ENCODE peak calls at places on chromosomes 11 and 22, in eight cellular contexts. R, C, N, W, A, K, G and F are unnamed samples. For H3K36me3, the result is how much of the 10 kb centered on the place peaks cover.

GRCh38 chr11:115676768-115677167 is 172.6 kb upstream of the CADM1 start:
- DNase-seq in R (peak), C (no peak), N (no peak), W (no peak), A (no peak), K (peak), G (no peak), F (no peak)

GRCh38 chr11:848380-848931 is 5.8 kb downstream of the TSPAN4 start:
- DNase-seq in R (no peak), C (peak), N (peak), W (peak), A (no peak), K (peak), G (peak), F (peak)

GRCh38 chr11:63251312-63251711 is 7.9 kb upstream of the SLC22A25 start:
- DNase-seq in R (no peak), C (no peak), N (no peak), W (no peak), A (no peak), K (no peak), G (no peak), F (no peak)

GRCh38 chr11:110087820-110088534 is 5.2 kb upstream of the ZC3H12C start:
- DNase-seq in R (peak), C (no peak), N (no peak), W (no peak), A (no peak), K (peak), G (no peak), F (no peak)

GRCh38 chr11:114738954-114739353 is 60.6 kb downstream of the NXPE2 start:
- DNase-seq in R (peak), C (no peak), N (peak), W (no peak), A (no peak), K (peak), G (peak), F (no peak)

GRCh38 chr11:93685196-93685595 is 23.7 kb downstream of the CEP295 start:
- DNase-seq in R (no peak), C (no peak), N (no peak), W (no peak), A (no peak), K (no peak), G (no peak), F (no peak)

GRCh38 chr22:18031670-18032454 is 7.5 kb upstream of the MICAL3 start:
- DNase-seq in R (peak), C (no peak), N (no peak), W (no peak), A (peak), K (peak), G (no peak), F (no peak)

GRCh38 chr11:92473736-92474135 is 249.1 kb downstream of the FAT3 start:
- DNase-seq in R (peak), C (no peak), N (no peak), W (no peak), A (no peak), K (peak), G (no peak), F (no peak)

GRCh38 chr11:68934666-68935065 is 31.0 kb downstream of the IGHMBP2 start:
- DNase-seq in R (no peak), C (no peak), N (no peak), W (no peak), A (no peak), K (no peak), G (no peak), F (no peak)

GRCh38 chr11:68935066-68935465 is 31.4 kb downstream of the IGHMBP2 start:
- DNase-seq in R (no peak), C (no peak), N (no peak), W (no peak), A (no peak), K (no peak), G (no peak), F (no peak)

GRCh38 chr11:68936358-68936636 is 32.6 kb downstream of the IGHMBP2 start:
- DNase-seq in R (no peak), C (no peak), N (no peak), W (no peak), A (no peak), K (no peak), G (no peak), F (no peak)

GRCh38 chr11:68936676-68937620 is 33.3 kb downstream of the IGHMBP2 start:
- DNase-seq in R (no peak), C (no peak), N (no peak), W (no peak), A (no peak), K (no peak), G (no peak), F (no peak)

DNA sequence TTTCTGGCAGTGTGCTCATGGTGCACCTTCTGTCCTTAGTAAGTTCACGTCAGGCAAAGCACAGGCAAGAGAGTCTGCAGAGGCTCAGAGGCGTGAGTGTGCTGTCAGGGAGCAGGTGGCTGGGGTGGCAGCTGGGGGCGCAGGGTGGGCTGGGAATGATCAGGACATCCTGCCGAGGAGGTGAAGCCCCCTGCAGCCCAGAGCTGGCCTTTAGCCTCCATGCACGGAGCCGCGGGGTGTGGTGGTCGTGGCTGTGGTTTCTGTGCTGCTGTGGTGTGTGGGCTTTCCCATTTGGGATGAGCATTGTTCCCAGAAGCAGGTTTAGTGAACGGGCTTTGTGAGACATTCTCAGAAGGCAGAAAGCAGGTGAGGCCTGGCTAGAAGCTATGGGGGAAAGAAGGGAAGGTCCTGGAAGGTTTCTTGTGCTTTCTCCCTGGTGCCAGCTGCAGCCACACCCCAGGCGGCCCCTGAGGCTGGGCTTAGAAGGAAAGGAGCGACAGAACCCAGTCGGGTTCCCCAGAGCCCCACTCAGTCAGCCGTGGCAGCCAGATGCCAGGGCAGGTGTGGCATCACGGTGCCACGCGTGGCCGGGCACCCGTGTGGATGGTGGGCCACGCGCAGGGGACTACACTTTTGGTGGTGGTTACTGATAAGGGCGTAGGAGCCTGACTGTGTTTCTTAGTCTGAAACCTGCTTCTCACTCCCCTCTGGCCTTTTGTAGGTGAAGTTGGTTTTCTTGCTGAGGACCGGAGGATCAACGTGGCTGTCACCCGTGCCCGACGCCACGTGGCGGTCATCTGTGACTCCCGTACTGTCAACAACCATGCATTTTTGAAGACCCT is 32.0 kb downstream of the IGHMBP2 start:
- DNase-seq in R (no peak), C (no peak), N (no peak), W (no peak), A (no peak), K (no peak), G (no peak), F (no peak)
- H3K36me3 ChIP-seq in R (under half), C (under half), N (under half), W (half or more), A (under half), K (under half), G (under half), F (under half)

DNA sequence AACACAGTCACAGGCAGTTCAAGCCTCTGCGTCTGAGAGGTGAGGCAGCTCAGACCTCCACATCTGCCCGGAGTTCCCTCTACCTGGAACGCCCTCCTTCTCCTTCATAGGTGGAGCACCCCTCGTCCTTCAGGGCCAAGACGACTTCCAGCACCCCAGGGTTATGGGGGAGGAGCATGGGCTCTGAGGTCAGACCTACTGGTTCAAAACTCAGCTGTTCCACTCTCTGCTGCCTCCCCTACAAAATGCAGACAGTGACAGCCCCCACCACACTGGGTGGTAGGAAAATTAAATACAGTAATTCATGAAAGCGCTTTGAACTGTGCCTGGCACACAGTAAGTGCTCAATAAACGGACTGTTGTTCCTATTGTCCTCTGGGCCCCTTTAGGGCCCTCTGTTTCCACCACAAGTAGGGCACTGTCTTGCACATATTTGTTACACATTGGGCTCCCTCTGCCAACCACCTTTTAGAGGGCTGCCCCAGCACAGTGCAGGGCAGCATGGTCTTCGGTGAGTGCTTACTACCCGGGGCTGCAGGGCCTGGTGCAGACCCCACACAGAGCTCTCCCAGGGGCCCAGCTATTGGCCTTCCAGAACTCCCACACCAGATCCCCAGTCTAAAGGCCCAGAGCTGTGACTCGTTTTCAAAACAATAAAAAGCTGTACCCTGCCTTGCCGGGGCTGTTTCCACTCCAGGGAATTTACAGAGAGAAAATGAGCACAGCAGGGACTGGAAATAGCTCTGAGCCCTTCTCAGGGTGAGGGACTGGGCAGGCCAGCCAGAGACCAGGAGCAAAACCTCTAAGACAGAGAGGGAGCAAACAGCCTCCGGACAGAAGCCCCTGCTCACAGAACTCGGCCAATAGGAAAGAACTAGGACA is 2.5 kb downstream of the TMEM184B start:
- DNase-seq in R (no peak), C (no peak), N (no peak), W (no peak), A (no peak), K (peak), G (no peak), F (no peak)
- H3K4me3 ChIP-seq in R (peak), C (no peak), N (no peak), W (peak), A (peak), K (peak), G (no peak), F (no peak)

DNA sequence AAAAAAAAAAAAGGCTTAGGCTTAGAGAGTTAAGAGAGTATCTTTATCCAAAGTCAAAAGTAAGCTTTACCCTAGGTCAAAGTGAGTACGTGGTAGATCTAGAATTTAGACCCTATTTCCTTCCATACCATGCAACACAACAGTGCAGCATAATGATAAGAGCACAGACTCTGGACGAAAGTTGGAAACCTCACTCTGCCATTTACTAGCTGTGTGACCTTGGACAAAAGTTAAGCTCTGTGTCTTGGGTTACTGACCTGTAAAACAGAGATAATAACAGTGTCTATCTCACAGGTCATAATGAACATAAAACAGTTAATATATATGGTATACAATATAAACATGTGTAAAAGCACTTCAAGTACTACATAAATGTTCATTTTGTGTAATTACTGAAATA is 13.6 kb upstream of the CHRNA10 start:
- DNase-seq in R (no peak), C (no peak), N (no peak), W (no peak), A (no peak), K (no peak), G (no peak), F (no peak)
- H3K36me3 ChIP-seq in R (half or more), C (under half), N (under half), W (half or more), A (under half), K (half or more), G (under half), F (half or more)

GRCh38 chr11:123302751-123303195 is 107.7 kb upstream of the CLMP start:
- DNase-seq in R (peak), C (no peak), N (no peak), W (no peak), A (no peak), K (peak), G (peak), F (no peak)

GRCh38 chr11:123298488-123299447 is 103.7 kb upstream of the CLMP start:
- DNase-seq in R (no peak), C (no peak), N (no peak), W (no peak), A (no peak), K (no peak), G (no peak), F (no peak)

GRCh38 chr11:123301696-123302400 is 106.8 kb upstream of the CLMP start:
- DNase-seq in R (no peak), C (peak), N (peak), W (peak), A (no peak), K (peak), G (peak), F (peak)

GRCh38 chr11:123299721-123300120 is 104.7 kb upstream of the CLMP start:
- DNase-seq in R (no peak), C (no peak), N (no peak), W (peak), A (no peak), K (no peak), G (no peak), F (no peak)

GRCh38 chr11:123300874-123301695 is 106.0 kb upstream of the CLMP start:
- DNase-seq in R (no peak), C (no peak), N (no peak), W (no peak), A (peak), K (peak), G (no peak), F (no peak)
- H3K4me3 ChIP-seq in R (peak), C (peak), N (no peak), W (peak), A (peak), K (peak), G (no peak), F (no peak)

GRCh38 chr11:18347471-18348125 is 25.2 kb downstream of the GTF2H1 start:
- DNase-seq in R (peak), C (no peak), N (no peak), W (no peak), A (no peak), K (peak), G (no peak), F (no peak)
- H3K36me3 ChIP-seq in R (under half), C (under half), N (under half), W (half or more), A (half or more), K (under half), G (under half), F (under half)

DNA sequence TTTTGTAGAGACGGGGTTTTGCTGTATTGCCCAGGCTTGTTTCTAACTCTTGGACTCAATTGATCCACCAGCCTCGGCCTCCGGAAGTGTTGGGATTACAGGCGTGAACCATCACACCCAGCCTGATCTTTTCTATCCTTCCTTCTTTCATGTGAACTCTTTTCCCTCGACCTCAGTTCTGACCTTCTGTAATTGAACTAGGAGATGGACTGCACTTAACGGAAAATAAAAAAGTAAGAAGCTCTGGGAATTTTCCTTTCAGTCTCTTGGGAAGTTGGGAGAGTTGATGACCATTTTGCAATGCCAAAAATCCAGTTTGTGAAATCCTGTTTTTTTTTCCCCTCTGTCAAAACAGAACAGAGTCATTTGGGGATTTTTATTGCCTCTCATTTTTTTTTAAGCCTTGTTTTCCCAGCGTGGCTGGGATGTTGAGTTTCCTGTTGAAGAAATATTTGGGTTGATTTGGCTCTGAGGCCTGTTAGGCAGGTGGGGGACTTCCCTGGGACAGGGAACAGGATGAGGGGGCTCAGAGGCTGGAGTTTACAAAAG is 26.9 kb upstream of the CYB5R3 start:
- DNase-seq in R (no peak), C (no peak), N (no peak), W (peak), A (no peak), K (peak), G (no peak), F (no peak)
- H3K4me3 ChIP-seq in R (no peak), C (no peak), N (no peak), W (no peak), A (no peak), K (no peak), G (no peak), F (no peak)

DNA sequence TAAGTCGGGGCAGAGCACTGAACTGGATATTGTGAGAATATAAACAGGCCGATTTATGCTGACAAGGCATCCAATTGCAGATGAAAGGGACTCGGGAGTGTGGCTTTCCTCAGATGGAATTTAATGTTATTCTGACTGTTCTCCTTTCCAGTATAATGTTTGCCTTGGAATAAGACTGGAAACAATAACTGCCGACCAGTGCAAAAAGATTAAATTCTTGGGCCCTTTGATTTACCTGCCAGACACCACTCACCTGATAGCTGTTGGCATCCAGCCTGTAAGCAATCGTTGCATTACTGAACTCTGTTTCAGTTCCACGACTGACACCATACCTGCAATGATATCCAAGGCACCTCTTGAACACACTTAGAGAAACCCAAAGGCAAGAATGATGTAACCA is 10.9 kb downstream of the NUP160 start:
- DNase-seq in R (no peak), C (no peak), N (no peak), W (no peak), A (no peak), K (no peak), G (no peak), F (no peak)
- H3K36me3 ChIP-seq in R (half or more), C (under half), N (under half), W (half or more), A (half or more), K (half or more), G (under half), F (under half)

GRCh38 chr11:3838504-3838903 is 2.3 kb downstream of the RHOG start:
- DNase-seq in R (no peak), C (no peak), N (no peak), W (no peak), A (no peak), K (no peak), G (no peak), F (no peak)
- H3K4me3 ChIP-seq in R (no peak), C (no peak), N (no peak), W (peak), A (no peak), K (no peak), G (no peak), F (no peak)

DNA sequence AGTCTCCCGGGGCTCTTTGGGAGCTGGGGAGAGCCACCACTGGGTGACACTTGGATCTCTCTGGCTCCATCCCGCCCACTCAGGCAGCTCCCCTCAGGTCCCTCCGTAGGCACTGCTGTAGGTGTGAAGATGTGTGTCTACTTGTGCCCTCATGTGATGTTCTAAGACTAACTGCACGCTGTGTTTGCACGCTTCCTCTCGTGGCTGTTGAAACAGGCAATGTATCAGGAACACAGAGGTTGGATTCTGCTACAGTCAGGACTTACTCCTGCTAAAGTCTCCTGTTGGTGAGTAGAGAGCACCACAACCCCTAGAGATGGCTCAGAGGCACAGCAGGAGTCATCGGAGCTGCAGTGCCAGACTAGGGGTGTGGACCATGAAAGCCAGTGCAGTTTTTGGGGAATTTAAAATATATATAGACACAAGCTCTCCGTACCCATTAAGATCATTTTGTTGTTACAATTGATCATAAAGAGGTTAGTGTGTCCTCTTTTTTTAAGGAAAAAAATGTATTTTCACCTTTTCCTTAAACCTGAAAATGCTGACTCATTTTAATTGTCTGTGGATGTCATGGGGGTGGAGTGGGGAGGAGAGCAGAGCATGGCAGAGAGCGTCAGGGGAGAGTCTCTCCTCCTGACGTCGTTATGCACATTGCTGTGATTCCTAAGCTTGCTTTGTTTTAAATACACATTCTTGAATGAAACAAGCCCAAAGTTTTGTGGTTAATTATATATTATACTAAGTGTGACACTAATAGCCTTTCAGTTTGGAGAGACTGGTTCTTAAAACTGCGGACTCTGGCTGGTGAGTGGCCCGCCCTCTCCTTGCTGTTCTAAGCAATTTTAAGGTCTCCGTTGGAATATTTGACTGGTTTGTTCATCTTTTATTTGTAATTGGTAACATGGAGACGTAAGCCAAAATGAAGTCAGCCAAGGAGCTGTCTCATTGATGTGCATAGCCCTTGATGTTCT is 16.2 kb upstream of the CTTN start:
- DNase-seq in R (peak), C (no peak), N (no peak), W (no peak), A (no peak), K (peak), G (no peak), F (no peak)
- H3K36me3 ChIP-seq in R (under half), C (under half), N (under half), W (half or more), A (under half), K (under half), G (under half), F (under half)

GRCh38 chr22:46025973-46026906 is 49.3 kb upstream of the WNT7B start:
- DNase-seq in R (no peak), C (peak), N (no peak), W (no peak), A (no peak), K (no peak), G (no peak), F (peak)
- H3K4me3 ChIP-seq in R (no peak), C (no peak), N (no peak), W (peak), A (peak), K (peak), G (no peak), F (no peak)